ENCODE peak calls at places on chromosomes 5 and 9, in nine cellular contexts. P is amniotic stem cell; D is H7; E is RPMI8226; Z is HT-29; R is NCI-H1694; L is body of pancreas; G is stimulated activated CD8-positive, alpha-beta memory T cell treated with anti-CD3 and anti-CD28 coated beads, Interleukin-7, amount 100 ng/mL, for 1 hour; K is fibroblast of pulmonary artery. C is an unnamed sample.

GRCh38 chr5:157080291-157080690 is 21.4 kb upstream of the HAVCR1 start:
- DNase-seq in D (no peak), G (no peak), Z (no peak), E (peak), K (no peak), R (no peak), P (no peak), L (no peak), C (no peak)

GRCh38 chr5:141691867-141692532 is 10.0 kb upstream of the ARAP3 start:
- DNase-seq in Z (peak), E (peak), L (peak), K (peak), P (peak), R (peak), G (peak), D (peak), C (peak)

GRCh38 chr5:149212203-149212951 is 59.3 kb upstream of the AFAP1L1 start:
- DNase-seq in R (no peak), K (peak), E (no peak), G (no peak), Z (peak), L (no peak), P (peak), D (no peak), C (peak)

GRCh38 chr5:54608423-54609085 is 91.0 kb downstream of the SNX18 start:
- DNase-seq in K (peak), Z (no peak), D (no peak), R (no peak), G (no peak), E (no peak), L (no peak), P (no peak), C (no peak)

GRCh38 chr5:14184725-14185124 is 41.6 kb downstream of the TRIO start:
- DNase-seq in L (no peak), D (no peak), P (no peak), Z (no peak), R (no peak), E (peak), K (peak), G (no peak), C (no peak)

GRCh38 chr5:2000591-2000990 is 117.9 kb upstream of the IRX4 start:
- DNase-seq in R (no peak), D (no peak), Z (no peak), P (no peak), K (no peak), G (no peak), E (peak), L (no peak), C (no peak)

GRCh38 chr9:121233906-121234901 is 32.5 kb upstream of the RAB14 start:
- DNase-seq in P (no peak), G (no peak), Z (no peak), L (peak), E (no peak), K (peak), D (no peak), R (no peak), C (no peak)

GRCh38 chr5:181260720-181261319 is at the start of gene TRIM52:
- DNase-seq in G (peak), R (no peak), Z (peak), P (no peak), D (peak), K (peak), E (peak), L (peak), C (peak)

GRCh38 chr9:16126042-16126441 is 573.2 kb downstream of the CCDC171 start:
- DNase-seq in L (no peak), G (no peak), Z (no peak), D (no peak), R (no peak), K (no peak), E (no peak), P (peak), C (no peak)

GRCh38 chr5:163377982-163378381 is 59.4 kb upstream of the CCNG1 start:
- DNase-seq in R (no peak), P (no peak), E (no peak), Z (no peak), D (no peak), L (no peak), G (no peak), K (no peak), C (no peak)

GRCh38 chr5:75037106-75037505 is 15.3 kb downstream of the GCNT4 start:
- DNase-seq in G (no peak), K (peak), L (peak), D (no peak), P (no peak), R (no peak), E (no peak), Z (peak), C (no peak)

GRCh38 chr9:105449081-105449480 is 1.2 kb downstream of the FSD1L start:
- DNase-seq in P (no peak), K (no peak), Z (no peak), E (no peak), G (no peak), R (no peak), D (no peak), L (no peak), C (no peak)

GRCh38 chr9:82148849-82149544 is 160.4 kb downstream of the SPATA31D1 start:
- DNase-seq in Z (peak), E (no peak), P (peak), L (no peak), G (no peak), D (no peak), R (peak), K (peak), C (no peak)

GRCh38 chr9:136203406-136204085 is 1.4 kb downstream of the LHX3 start:
- DNase-seq in P (no peak), L (no peak), R (no peak), E (no peak), K (no peak), Z (no peak), G (no peak), D (no peak), C (no peak)

GRCh38 chr5:96509313-96509712 is 76.3 kb upstream of the PCSK1 start:
- DNase-seq in K (peak), Z (no peak), P (no peak), L (no peak), G (no peak), D (no peak), E (no peak), R (no peak), C (no peak)

GRCh38 chr5:122120957-122121356 is 8.4 kb upstream of the ZNF474 start:
- DNase-seq in G (no peak), L (no peak), P (no peak), E (no peak), D (no peak), Z (no peak), R (no peak), K (peak), C (no peak)

C was measured in glomerular endothelial cell.